ENCODE peak calls at places on chromosomes 6 and 20, in five cellular contexts. C, N, D, W and T are unnamed samples.

GRCh38 chr20:59170406-59171349 is 7.1 kb downstream of the ZNF831 start:
- DNase-seq in C (no peak), N (no peak), D (no peak), W (no peak), T (no peak)

GRCh38 chr20:50379991-50380696 is 130.0 kb upstream of the PTPN1 start:
- DNase-seq in C (no peak), N (no peak), D (no peak), W (no peak), T (no peak)

GRCh38 chr20:63258826-63259225 is 4.6 kb upstream of the NKAIN4 start:
- DNase-seq in C (no peak), N (no peak), D (no peak), W (no peak), T (no peak)

GRCh38 chr20:62685781-62686555 is 22.7 kb upstream of the NTSR1 start:
- DNase-seq in C (peak), N (no peak), D (peak), W (no peak), T (no peak)

GRCh38 chr6:55182016-55182650 is 7.8 kb downstream of the HCRTR2 start:
- DNase-seq in C (no peak), N (no peak), D (no peak), W (no peak), T (no peak)

GRCh38 chr6:128655978-128656498 is 135.6 kb upstream of the PTPRK start:
- DNase-seq in C (no peak), N (no peak), D (no peak), W (peak), T (no peak)

GRCh38 chr6:49980898-49981297 is 11.5 kb upstream of the DEFB113 start:
- DNase-seq in C (no peak), N (no peak), D (no peak), W (no peak), T (no peak)

GRCh38 chr20:47905628-47906487 is 120.6 kb upstream of the SULF2 start:
- DNase-seq in C (no peak), N (no peak), D (no peak), W (no peak), T (no peak)

GRCh38 chr20:37356387-37356786 is 10.4 kb downstream of the SRC start:
- DNase-seq in C (peak), N (no peak), D (peak), W (no peak), T (no peak)

GRCh38 chr20:8339313-8339712 is 207.2 kb downstream of the PLCB1 start:
- DNase-seq in C (no peak), N (no peak), D (no peak), W (no peak), T (no peak)

GRCh38 chr6:22008248-22008836 is 288.5 kb downstream of the PRL start:
- DNase-seq in C (no peak), N (no peak), D (no peak), W (no peak), T (no peak)

GRCh38 chr6:101537917-101538316 is 144.4 kb downstream of the GRIK2 start:
- DNase-seq in C (no peak), N (no peak), D (no peak), W (no peak), T (no peak)

GRCh38 chr6:79230149-79230548 is 4.3 kb downstream of the HMGN3 start:
- DNase-seq in C (no peak), N (no peak), D (no peak), W (no peak), T (no peak)

GRCh38 chr20:11814276-11814675 is 103.4 kb upstream of the BTBD3 start:
- DNase-seq in C (no peak), N (no peak), D (no peak), W (no peak), T (no peak)

GRCh38 chr20:64065973-64066341 is 3.0 kb downstream of the TCEA2 start:
- DNase-seq in C (no peak), N (no peak), D (no peak), W (peak), T (peak)

GRCh38 chr6:70841115-70841514 is 115.7 kb downstream of the B3GAT2 start:
- DNase-seq in C (no peak), N (no peak), D (no peak), W (peak), T (no peak)

GRCh38 chr6:34414999-34415858 is 10.6 kb downstream of the RPS10 start:
- DNase-seq in C (no peak), N (no peak), D (no peak), W (no peak), T (peak)

GRCh38 chr6:11711994-11712698 is 66.5 kb downstream of the ADTRP start:
- DNase-seq in C (no peak), N (no peak), D (no peak), W (no peak), T (no peak)

GRCh38 chr6:57013501-57013900 is 33.0 kb upstream of the KIAA1586 start:
- DNase-seq in C (no peak), N (no peak), D (no peak), W (peak), T (no peak)

GRCh38 chr20:62918830-62919229 is 7.5 kb downstream of the DIDO1 start:
- DNase-seq in C (no peak), N (no peak), D (no peak), W (no peak), T (peak)

GRCh38 chr20:2519115-2519815 is 10.6 kb upstream of the ZNF343 start:
- DNase-seq in C (no peak), N (no peak), D (no peak), W (no peak), T (no peak)

GRCh38 chr20:45008521-45009049 is 42.3 kb downstream of the STK4 start:
- DNase-seq in C (no peak), N (no peak), D (no peak), W (no peak), T (no peak)

DNA sequence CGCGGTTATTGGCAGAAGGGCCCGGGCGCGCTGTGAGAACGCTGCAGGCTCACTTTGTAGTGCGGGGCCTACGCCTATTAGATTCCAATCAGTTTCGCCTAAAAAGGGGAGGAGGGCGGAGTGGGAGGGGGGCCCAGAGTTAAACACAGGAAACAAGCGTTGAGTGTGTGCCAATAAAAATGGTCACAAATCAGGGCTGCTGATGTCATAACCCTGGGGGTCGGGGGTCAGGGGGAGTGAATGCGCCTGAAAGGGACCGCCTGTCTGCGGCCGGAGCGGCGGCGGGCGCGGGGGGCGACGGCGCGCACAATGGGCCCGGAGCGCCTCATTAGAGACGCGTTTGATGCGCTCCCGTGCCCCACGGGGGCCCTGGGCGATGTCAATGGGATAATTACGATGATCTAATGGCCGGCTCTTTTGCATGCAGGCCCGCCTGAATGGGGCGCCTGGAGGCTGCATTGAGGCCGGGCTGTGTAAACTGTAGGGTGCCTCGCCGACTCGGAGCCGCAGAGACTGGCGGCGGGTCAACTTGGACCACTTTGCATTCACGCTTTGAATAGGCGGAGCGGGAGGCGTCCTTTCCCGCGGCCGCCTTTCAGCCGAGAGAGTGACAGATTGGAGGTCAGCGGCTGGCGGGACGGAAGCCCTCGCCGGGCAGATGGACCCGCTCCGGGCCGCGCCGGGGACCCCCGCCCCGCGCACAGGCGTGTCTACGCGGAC is 296.0 kb downstream of the TFAP2C start:
- DNase-seq in C (no peak), N (peak), D (no peak), W (no peak), T (no peak)
- H3K4me3 ChIP-seq in C (no peak), N (peak), D (peak), W (peak), T (no peak)

DNA sequence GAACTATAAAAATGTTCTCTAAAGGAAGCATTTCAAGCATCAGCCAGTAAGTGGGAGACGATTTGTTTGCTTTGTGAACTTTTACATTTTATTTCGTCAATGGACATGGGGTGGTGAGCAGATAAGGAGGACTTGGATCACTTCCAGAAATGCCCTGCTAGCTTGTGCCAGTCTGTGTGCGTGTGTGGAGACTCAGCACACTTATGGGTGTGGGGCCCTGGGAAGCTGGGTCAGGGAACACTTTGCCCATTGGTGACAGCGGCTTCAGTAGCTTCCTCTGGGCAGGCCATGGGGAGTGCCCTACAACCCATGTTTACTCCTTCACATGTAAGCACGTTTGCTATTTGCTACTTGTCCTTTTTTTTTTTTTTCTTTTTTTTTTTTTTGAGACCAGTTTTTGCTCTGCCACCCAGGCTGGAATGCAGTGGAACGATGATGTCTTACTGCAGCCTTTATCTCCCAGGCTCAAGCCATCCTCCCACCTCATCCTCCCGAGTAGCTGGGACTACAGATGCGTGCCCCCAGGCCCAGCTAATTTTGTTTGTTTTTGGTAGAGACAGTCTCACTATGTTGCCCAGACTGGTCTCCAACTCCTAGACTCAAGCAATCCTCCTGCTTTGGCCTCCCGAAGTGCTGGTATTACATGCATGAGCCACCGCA is 24.2 kb downstream of the PRDM1 start:
- DNase-seq in C (no peak), N (no peak), D (no peak), W (no peak), T (no peak)
- H3K4me3 ChIP-seq in C (no peak), N (no peak), D (no peak), W (no peak), T (no peak)

DNA sequence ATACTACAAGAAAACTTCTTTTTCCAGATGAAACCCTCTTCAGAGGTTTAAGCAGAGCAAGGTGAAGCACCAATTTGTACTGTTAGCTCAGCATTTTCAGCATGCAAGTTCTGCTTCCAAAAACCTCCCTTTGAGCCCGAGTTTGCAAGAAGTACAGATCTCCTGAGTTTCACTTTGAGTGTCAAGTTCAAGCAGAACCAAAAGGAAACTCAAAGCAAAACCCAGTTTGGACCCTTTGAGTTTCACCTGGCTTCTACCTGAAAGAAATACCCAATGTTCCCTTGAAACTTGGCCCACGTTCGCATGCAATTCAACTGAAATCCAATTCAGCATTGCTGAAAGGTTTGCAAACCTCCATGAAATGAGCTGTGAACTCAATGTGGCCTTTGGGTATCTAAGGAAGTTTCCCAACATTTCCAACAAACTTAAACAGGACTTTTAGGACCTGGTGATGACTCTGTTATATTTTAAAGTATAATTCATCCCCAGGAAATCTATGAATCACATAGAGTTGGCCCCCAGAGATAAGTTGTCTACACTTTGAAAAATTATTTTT is 62.9 kb upstream of the HBS1L start:
- DNase-seq in C (no peak), N (no peak), D (no peak), W (no peak), T (no peak)
- H3K4me3 ChIP-seq in C (no peak), N (no peak), D (no peak), W (no peak), T (no peak)

GRCh38 chr6:63793727-63794126 is 158.1 kb downstream of the PHF3 start:
- DNase-seq in C (no peak), N (no peak), D (no peak), W (no peak), T (no peak)
- H3K4me3 ChIP-seq in C (no peak), N (no peak), D (no peak), W (no peak), T (no peak)

GRCh38 chr6:48111143-48111506 is at the start of gene PTCHD4:
- DNase-seq in C (no peak), N (no peak), D (peak), W (peak), T (no peak)
- H3K4me3 ChIP-seq in C (peak), N (peak), D (peak), W (peak), T (no peak)

DNA sequence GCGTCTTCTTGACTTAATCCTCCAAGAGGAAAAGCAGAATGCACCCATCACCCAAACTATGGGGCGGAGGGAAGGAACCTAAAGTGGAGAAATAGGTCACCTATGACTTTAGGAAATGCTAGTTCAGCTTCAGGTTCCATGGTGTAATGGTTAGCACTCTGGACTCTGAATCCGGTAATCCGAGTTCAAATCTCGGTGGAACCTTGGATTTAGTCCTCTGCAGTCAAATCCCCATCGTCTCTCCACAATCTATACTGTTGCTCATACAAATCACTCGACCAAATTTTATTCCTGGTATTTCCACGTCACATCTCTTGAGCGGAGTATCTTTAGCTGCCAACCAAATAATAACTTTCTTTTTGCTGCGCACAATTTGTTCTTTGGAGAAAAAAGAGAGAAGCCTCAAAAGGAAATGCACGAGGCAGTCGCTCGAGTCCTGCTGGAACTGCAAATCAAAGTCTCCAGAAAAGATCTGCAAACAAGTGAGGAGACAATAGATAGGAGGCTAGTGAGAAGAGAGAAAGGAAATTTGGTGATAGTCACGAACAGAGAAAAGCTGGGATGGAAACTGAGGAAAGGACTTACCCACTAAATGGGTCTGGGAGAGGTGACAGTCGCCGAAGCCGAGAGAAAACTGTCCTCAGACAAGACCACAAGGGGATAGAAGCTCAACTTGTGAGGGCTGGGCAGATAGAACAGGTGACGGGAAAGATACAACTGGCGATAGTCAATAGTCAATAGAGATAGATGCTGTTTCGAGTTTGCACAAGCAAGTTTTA is 16.6 kb downstream of the POM121L2 start:
- DNase-seq in C (no peak), N (no peak), D (no peak), W (peak), T (no peak)
- H3K4me3 ChIP-seq in C (no peak), N (peak), D (no peak), W (peak), T (no peak)

GRCh38 chr6:152386131-152386530 is 251.0 kb downstream of the SYNE1 start:
- DNase-seq in C (no peak), N (no peak), D (no peak), W (no peak), T (no peak)

GRCh38 chr6:152387091-152387490 is 250.1 kb downstream of the SYNE1 start:
- DNase-seq in C (no peak), N (no peak), D (no peak), W (no peak), T (no peak)

GRCh38 chr6:152378154-152378553 is 259.0 kb downstream of the SYNE1 start:
- DNase-seq in C (no peak), N (no peak), D (no peak), W (no peak), T (no peak)

GRCh38 chr6:152380351-152380767 is 256.8 kb downstream of the SYNE1 start:
- DNase-seq in C (no peak), N (no peak), D (no peak), W (peak), T (no peak)

DNA sequence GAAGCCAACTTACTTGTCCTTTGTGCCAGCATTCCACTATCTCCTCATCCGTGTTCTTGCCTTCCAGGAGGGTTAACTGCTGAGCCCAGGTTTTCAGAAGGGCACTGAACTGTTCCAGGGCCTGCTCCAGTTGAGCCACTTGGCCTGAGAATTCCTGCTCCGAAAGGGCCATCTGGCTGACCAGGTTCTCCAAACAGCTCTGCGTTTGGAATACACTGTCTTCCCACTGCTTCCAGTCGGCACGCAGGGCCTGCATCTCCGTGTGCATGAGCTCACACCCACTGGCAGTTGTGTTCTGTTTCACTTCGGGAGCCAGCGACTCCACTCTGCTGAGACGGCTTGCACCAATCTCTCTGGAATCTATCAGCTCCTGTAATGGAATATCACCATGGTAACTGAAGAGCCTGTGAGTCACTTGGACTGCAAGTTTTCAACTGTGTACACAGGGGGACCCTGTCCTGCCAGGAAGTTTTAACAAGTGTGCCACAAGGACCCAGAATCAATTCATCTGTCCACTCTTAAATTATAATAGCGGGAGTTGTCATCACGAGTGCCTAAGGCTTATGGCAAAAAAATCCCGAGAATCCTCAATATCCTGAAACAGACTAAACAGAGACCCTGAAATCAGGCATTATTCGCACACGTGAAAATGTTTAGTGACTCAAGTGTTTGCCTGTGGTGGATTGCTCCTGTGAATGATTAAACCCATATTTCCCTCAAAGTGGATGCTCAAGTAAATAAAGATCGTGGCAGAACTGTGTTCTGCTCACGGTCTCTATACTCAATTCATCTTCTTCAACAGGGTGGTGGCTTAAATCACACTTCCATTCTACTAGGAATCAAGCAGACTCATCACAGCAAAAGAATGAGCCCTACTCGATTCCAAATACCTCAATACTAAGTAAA is 255.9 kb downstream of the SYNE1 start:
- DNase-seq in C (peak), N (peak), D (peak), W (peak), T (no peak)
- H3K4me3 ChIP-seq in C (peak), N (peak), D (peak), W (peak), T (no peak)

DNA sequence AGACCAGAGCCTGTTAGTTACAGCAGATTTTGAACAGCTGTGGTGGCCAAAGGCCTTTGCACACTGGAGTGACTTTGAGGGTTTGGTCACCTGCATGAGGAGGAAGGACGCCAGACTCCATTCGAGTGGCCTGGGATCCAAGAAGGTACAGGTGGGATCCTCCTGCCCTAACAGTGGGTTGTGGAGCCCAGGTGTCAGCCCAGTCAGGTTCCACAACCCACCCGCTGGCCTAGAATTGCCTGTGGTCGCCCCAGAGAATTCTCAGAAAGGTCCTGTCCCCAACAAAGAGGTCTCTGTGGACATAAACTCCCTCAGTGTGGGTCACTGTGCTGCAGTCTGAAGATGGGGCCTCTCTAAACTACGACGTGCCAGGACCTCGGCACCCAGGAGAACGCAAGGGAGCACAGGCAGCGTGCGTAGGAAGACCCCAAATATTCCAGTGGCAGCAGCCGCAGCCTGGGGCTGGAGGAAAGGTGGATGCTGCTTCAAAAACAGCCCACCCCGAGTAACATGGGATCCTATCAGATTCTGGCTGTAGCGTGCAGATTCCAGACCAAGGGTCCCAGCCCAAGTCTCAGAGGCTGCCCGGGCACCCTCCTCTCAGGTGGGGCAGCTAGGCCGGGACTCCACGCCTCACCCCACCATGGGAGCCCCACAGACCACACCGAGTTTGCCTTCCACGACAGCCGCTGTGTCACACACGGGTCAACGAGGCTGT is 16.0 kb downstream of the ACSS1 start:
- DNase-seq in C (peak), N (no peak), D (no peak), W (no peak), T (no peak)
- H3K4me3 ChIP-seq in C (no peak), N (no peak), D (no peak), W (no peak), T (no peak)

GRCh38 chr6:7413151-7413823 is 23.7 kb downstream of the RIOK1 start:
- DNase-seq in C (no peak), N (peak), D (no peak), W (no peak), T (no peak)
- H3K4me3 ChIP-seq in C (no peak), N (no peak), D (no peak), W (no peak), T (no peak)